ENCODE peak calls at places on chromosomes 6 and 20, in nine cellular contexts. X is ovary, F is left ventricle myocardium inferior, R is upper lobe of right lung, I is BJ, Z is lung, J is heart left ventricle, S is NB4, W is mucosa of descending colon. K is an unnamed sample.

GRCh38 chr6:104955927-104956662 is 812 bp upstream of the LIN28B start:
- DNase-seq in X (no peak), F (no peak), R (no peak), I (no peak), Z (no peak), J (no peak), S (peak), W (no peak), K (no peak)

GRCh38 chr6:107496041-107496440 is 6.1 kb downstream of the SOBP start:
- DNase-seq in X (no peak), F (no peak), R (no peak), I (no peak), Z (no peak), J (no peak), S (no peak), W (no peak), K (no peak)

GRCh38 chr6:33785766-33786165 is 3.2 kb downstream of the LEMD2 start:
- DNase-seq in X (no peak), F (no peak), R (no peak), I (peak), Z (no peak), J (no peak), S (no peak), W (no peak), K (no peak)

GRCh38 chr6:33279971-33280511 is 3.1 kb downstream of the B3GALT4 start:
- DNase-seq in X (no peak), F (no peak), R (no peak), I (no peak), Z (no peak), J (no peak), S (peak), W (no peak), K (no peak)

GRCh38 chr20:23100021-23100753 is 14.1 kb upstream of the CD93 start:
- DNase-seq in X (no peak), F (no peak), R (no peak), I (no peak), Z (no peak), J (no peak), S (no peak), W (no peak), K (no peak)

GRCh38 chr6:79034865-79035264 is 43.2 kb downstream of the PHIP start:
- DNase-seq in X (no peak), F (no peak), R (no peak), I (no peak), Z (no peak), J (no peak), S (no peak), W (no peak), K (no peak)

GRCh38 chr6:129489215-129489765 is 220.7 kb downstream of the ARHGAP18 start:
- DNase-seq in X (no peak), F (no peak), R (no peak), I (no peak), Z (no peak), J (no peak), S (no peak), W (no peak), K (no peak)

GRCh38 chr20:43102394-43102793 is 87.3 kb downstream of the PTPRT start:
- DNase-seq in X (no peak), F (no peak), R (no peak), I (no peak), Z (no peak), J (no peak), S (peak), W (no peak), K (no peak)

GRCh38 chr6:1712451-1712850 is 102.7 kb downstream of the FOXC1 start:
- DNase-seq in X (no peak), F (no peak), R (no peak), I (no peak), Z (no peak), J (no peak), S (no peak), W (no peak), K (no peak)
- H3K4me3 ChIP-seq in X (no peak), F (no peak), R (no peak), I (no peak), Z (no peak), J (no peak), S (no peak), W (no peak), K (no peak)

GRCh38 chr6:85798934-85799490 is 156.3 kb upstream of the SYNCRIP start:
- DNase-seq in X (no peak), F (no peak), R (no peak), I (no peak), Z (no peak), J (no peak), S (peak), W (no peak), K (no peak)
- TF ChIP-seq CTCF in X (no peak), F (no peak), R (no peak), I (no peak), Z (no peak), J (no peak), S (no peak), W (no peak), K (no peak)

GRCh38 chr20:36645353-36645752 is 643 bp downstream of the SLA2 start:
- DNase-seq in X (peak), F (no peak), R (no peak), I (no peak), Z (no peak), J (no peak), S (no peak), W (no peak), K (no peak)
- H3K4me3 ChIP-seq in X (no peak), F (no peak), R (peak), I (no peak), Z (no peak), J (no peak), S (peak), W (no peak), K (no peak)

GRCh38 chr20:17721802-17722486 is 22.2 kb downstream of the BANF2 start:
- DNase-seq in X (no peak), F (no peak), R (no peak), I (no peak), Z (no peak), J (no peak), S (no peak), W (peak), K (peak)
- TF ChIP-seq CTCF in X (no peak), F (no peak), R (no peak), I (peak), Z (no peak), J (no peak), S (no peak), W (no peak), K (peak)

DNA sequence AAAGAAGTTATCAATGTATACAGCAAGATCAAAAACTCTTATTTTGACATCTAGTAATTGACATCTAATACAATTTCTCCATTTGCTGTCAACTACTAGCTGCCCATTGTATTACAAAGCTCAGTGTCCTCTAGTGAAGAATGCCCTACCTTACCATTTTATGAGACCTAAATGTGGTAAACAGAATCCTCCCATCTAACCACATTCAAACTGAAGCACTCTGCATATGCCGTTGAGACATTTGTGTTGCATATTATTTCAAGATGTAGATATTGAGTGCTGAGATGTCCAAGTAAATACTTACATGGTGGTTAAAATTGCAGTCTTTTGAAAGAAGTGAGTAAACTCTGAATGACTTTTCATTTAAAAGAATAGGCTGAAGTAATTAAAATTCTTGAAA is 602 bp upstream of the GLYATL3 start:
- DNase-seq in X (no peak), F (no peak), R (no peak), I (no peak), Z (no peak), J (no peak), S (peak), W (no peak), K (no peak)
- H3K4me3 ChIP-seq in X (no peak), F (no peak), R (no peak), I (no peak), Z (no peak), J (no peak), S (no peak), W (no peak), K (no peak)

DNA sequence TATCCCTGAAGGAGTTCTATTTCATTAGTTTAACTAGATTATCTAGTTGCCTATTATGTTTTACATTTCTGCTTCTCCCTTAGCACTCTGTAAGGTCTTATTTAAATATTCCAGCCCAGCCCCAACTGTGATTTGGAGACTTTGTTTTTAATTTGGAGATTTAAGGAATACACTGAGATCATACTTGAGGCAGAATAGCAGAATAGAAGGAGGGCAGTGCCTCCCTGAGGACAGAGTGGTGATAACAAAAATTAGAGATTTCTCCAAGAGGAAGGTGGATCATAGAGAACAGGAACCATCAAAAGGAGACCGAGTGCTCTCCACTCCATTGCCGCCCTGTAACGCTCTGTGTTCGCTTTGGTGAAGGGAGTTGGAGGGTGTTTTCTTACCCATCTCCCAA is 14.8 kb upstream of the CD164 start:
- DNase-seq in X (no peak), F (no peak), R (no peak), I (no peak), Z (no peak), J (no peak), S (peak), W (peak), K (no peak)
- TF ChIP-seq CTCF in X (no peak), F (peak), R (peak), I (peak), Z (peak), J (no peak), S (peak), W (no peak), K (no peak)

DNA sequence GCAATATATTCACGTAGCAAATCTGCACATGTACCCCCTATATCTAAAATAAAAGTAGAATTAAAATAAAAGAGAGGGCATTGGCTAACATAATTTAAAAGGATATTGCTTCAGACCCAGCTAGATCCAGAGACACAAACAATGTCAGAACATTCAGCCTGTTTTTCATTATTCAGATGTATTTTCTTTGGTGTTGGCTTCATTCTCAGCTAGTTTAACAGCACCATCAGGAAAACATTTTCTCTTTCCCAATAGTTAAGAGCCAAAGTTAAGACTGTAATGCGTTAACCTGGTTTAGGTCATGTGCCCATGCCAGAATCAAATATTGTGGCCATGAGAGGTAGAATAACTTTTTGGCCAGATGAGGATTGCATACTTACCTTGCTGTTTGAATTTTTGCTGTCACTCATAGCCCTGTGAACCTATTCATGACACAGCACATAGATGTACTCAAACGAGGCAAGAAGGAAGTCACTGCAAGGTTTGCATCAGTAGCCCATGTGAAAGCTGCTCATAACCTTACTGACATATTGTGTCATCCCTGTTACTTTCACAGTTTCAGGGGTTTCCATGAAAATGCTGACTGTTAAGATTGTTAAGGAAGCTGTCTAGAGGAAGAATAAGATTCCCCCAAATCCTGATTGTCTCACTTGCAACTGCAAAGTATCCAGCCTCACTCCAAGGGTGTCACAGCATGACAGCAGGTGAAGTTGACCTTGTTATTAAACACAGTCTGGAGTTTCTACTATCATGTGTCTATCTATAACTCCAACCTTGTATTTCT is 233.1 kb downstream of the PACRG start:
- DNase-seq in X (no peak), F (no peak), R (no peak), I (no peak), Z (no peak), J (no peak), S (no peak), W (no peak), K (no peak)
- H3K4me3 ChIP-seq in X (no peak), F (no peak), R (no peak), I (no peak), Z (no peak), J (no peak), S (no peak), W (no peak), K (no peak)

GRCh38 chr6:12748411-12748810 is 31.8 kb downstream of the PHACTR1 start:
- DNase-seq in X (no peak), F (no peak), R (no peak), I (no peak), Z (no peak), J (no peak), S (no peak), W (no peak), K (no peak)
- TF ChIP-seq CTCF in X (no peak), F (no peak), R (no peak), I (no peak), Z (no peak), J (no peak), S (no peak), W (no peak), K (no peak)

DNA sequence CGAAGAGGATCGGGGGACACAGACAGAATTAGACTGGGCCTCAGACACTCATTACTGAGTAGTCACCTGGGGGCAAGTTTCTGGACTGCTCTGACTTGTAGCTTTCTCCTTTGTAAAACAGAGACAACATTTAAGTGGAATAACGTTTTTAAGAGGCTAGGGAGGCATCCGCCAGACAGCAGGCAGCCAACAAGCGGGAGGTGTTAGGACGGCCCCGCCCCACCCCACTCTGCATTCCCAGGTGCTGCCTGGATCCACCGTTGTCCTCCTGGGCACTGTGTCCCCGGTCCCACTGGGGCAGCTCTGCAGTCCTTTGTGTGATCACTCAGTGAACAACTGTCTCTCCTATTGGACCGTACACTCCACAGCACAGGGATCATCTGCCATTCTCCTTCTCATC is 113.8 kb downstream of the IRF4 start:
- DNase-seq in X (no peak), F (no peak), R (no peak), I (no peak), Z (no peak), J (no peak), S (no peak), W (no peak), K (no peak)
- H3K4me3 ChIP-seq in X (no peak), F (no peak), R (no peak), I (no peak), Z (no peak), J (no peak), S (no peak), W (no peak), K (no peak)

K was measured in body of pancreas.